ENCODE peak calls at places on chromosomes 1 and 21, in four cellular contexts. One of them, this sample, is unnamed.

GRCh38 chr1:229309074-229309473 is 33.8 kb downstream of the CCSAP start:
- DNase-seq in H1: no peak
- DNase-seq in K562: no peak
- DNase-seq in tibial nerve: no peak
- DNase-seq in this sample: no peak

GRCh38 chr1:61477301-61477700 is 247.6 kb downstream of the TM2D1 start:
- DNase-seq in K562: no peak
- DNase-seq in H1: no peak
- DNase-seq in tibial nerve: no peak
- DNase-seq in this sample: no peak

GRCh38 chr1:90840323-90840722 is 123.2 kb upstream of the BARHL2 start:
- DNase-seq in K562: no peak
- DNase-seq in H1: no peak
- DNase-seq in tibial nerve: no peak
- DNase-seq in this sample: no peak

GRCh38 chr1:173868266-173869107 is at the start of gene ZBTB37:
- DNase-seq in K562: peak; percentile 98
- DNase-seq in H1: peak; percentile 81
- DNase-seq in tibial nerve: peak; percentile 70
- DNase-seq in this sample: peak; percentile 91

GRCh38 chr1:116910379-116911165 is 856 bp downstream of the PTGFRN start:
- DNase-seq in tibial nerve: peak; percentile 16
- DNase-seq in K562: peak; percentile 58
- DNase-seq in H1: no peak
- DNase-seq in this sample: peak; percentile 70

GRCh38 chr21:28655471-28655870 is 337.2 kb downstream of the LTN1 start:
- DNase-seq in K562: no peak
- DNase-seq in H1: no peak
- DNase-seq in tibial nerve: no peak
- DNase-seq in this sample: no peak

GRCh38 chr1:61082336-61083013 is at the start of gene NFIA:
- DNase-seq in K562: peak; percentile 80
- DNase-seq in tibial nerve: peak; percentile 25
- DNase-seq in H1: no peak
- DNase-seq in this sample: peak; percentile 81

GRCh38 chr1:39087109-39087834 is 61.1 kb downstream of the NDUFS5 start:
- DNase-seq in K562: no peak
- DNase-seq in H1: no peak
- DNase-seq in tibial nerve: no peak
- DNase-seq in this sample: peak; percentile 81

GRCh38 chr1:244394346-244394745 is 57.4 kb downstream of the ADSS2 start:
- DNase-seq in H1: no peak
- DNase-seq in K562: no peak
- DNase-seq in tibial nerve: no peak
- DNase-seq in this sample: no peak

GRCh38 chr21:31078216-31078615 is 39.9 kb upstream of the KRTAP19-8 start:
- DNase-seq in H1: no peak
- DNase-seq in K562: no peak
- DNase-seq in tibial nerve: no peak
- DNase-seq in this sample: no peak

GRCh38 chr1:89822999-89823628 is 2.3 kb downstream of the LRRC8D start:
- DNase-seq in K562: peak; percentile 63
- DNase-seq in H1: no peak
- DNase-seq in tibial nerve: no peak
- DNase-seq in this sample: no peak

GRCh38 chr21:37459575-37459974 is 93.0 kb downstream of the DYRK1A start:
- DNase-seq in H1: no peak
- DNase-seq in K562: no peak
- DNase-seq in tibial nerve: no peak
- DNase-seq in this sample: no peak

GRCh38 chr1:161128591-161129420 is 3.7 kb downstream of the DEDD start:
- DNase-seq in tibial nerve: no peak
- DNase-seq in K562: peak; percentile 15
- DNase-seq in H1: no peak
- DNase-seq in this sample: no peak

GRCh38 chr1:206489980-206490534 is 17.3 kb upstream of the RASSF5 start:
- DNase-seq in tibial nerve: peak; percentile 58
- DNase-seq in K562: peak; percentile 90
- DNase-seq in H1: peak; percentile 56
- DNase-seq in this sample: peak; percentile 85

GRCh38 chr21:28632718-28633408 is 359.8 kb downstream of the LTN1 start:
- DNase-seq in H1: no peak
- DNase-seq in tibial nerve: no peak
- DNase-seq in K562: no peak
- DNase-seq in this sample: no peak

GRCh38 chr1:218659911-218660677 is 315.0 kb downstream of the TGFB2 start:
- DNase-seq in tibial nerve: no peak
- DNase-seq in H1: no peak
- DNase-seq in K562: no peak
- DNase-seq in this sample: no peak

GRCh38 chr1:223700388-223700918 is 11.9 kb upstream of the CAPN2 start:
- DNase-seq in H1: no peak
- DNase-seq in K562: no peak
- DNase-seq in tibial nerve: no peak
- DNase-seq in this sample: no peak

GRCh38 chr1:198269352-198269940 is 112.6 kb downstream of the NEK7 start:
- DNase-seq in tibial nerve: no peak
- DNase-seq in H1: no peak
- DNase-seq in K562: no peak
- DNase-seq in this sample: no peak

GRCh38 chr1:187847531-187847930 is 1018.8 kb downstream of the PLA2G4A start:
- DNase-seq in H1: no peak
- DNase-seq in tibial nerve: no peak
- DNase-seq in K562: no peak
- DNase-seq in this sample: no peak

GRCh38 chr21:44483288-44484237 is 28.3 kb downstream of the LRRC3 start:
- DNase-seq in K562: no peak
- DNase-seq in H1: no peak
- DNase-seq in tibial nerve: no peak
- DNase-seq in this sample: no peak

GRCh38 chr1:209583408-209583807 is at the start of gene CAMK1G:
- DNase-seq in H1: peak; percentile 2
- DNase-seq in tibial nerve: no peak
- DNase-seq in K562: no peak
- DNase-seq in this sample: no peak

GRCh38 chr21:38077504-38077903 is 161.2 kb upstream of the KCNJ6 start:
- DNase-seq in K562: no peak
- DNase-seq in tibial nerve: no peak
- DNase-seq in H1: no peak
- DNase-seq in this sample: no peak

GRCh38 chr1:84170171-84170570 is 26.1 kb downstream of the PRKACB start:
- DNase-seq in tibial nerve: no peak
- DNase-seq in K562: no peak
- DNase-seq in H1: no peak
- DNase-seq in this sample: no peak

GRCh38 chr1:16242556-16243407 is 5.8 kb upstream of the CPLANE2 start:
- DNase-seq in tibial nerve: no peak
- DNase-seq in K562: peak; percentile 32
- DNase-seq in H1: no peak
- DNase-seq in this sample: peak; percentile 64

GRCh38 chr1:18320051-18320450 is 160.7 kb upstream of the KLHDC7A start:
- DNase-seq in H1: no peak
- DNase-seq in tibial nerve: no peak
- DNase-seq in K562: no peak
- DNase-seq in this sample: no peak

GRCh38 chr21:42579456-42580075 is 65.9 kb downstream of the SLC37A1 start:
- DNase-seq in tibial nerve: no peak
- DNase-seq in H1: no peak
- DNase-seq in K562: no peak
- DNase-seq in this sample: peak; percentile 63

GRCh38 chr1:203282720-203283542 is 22.4 kb upstream of the BTG2 start:
- DNase-seq in K562: no peak
- DNase-seq in tibial nerve: no peak
- DNase-seq in H1: no peak
- DNase-seq in this sample: no peak

GRCh38 chr1:4513326-4514114 is 140.9 kb upstream of the AJAP1 start:
- DNase-seq in tibial nerve: no peak
- DNase-seq in K562: no peak
- DNase-seq in H1: no peak
- DNase-seq in this sample: no peak

GRCh38 chr1:40182956-40183710 is 21.9 kb downstream of the RLF start:
- DNase-seq in H1: no peak
- DNase-seq in K562: peak; percentile 68
- DNase-seq in tibial nerve: no peak
- DNase-seq in this sample: no peak

GRCh38 chr1:26066857-26067256 is 573 bp downstream of the TRIM63 start:
- DNase-seq in H1: no peak
- DNase-seq in K562: peak; percentile 86
- DNase-seq in tibial nerve: no peak
- DNase-seq in this sample: no peak

GRCh38 chr1:18926315-18927081 is 24.1 kb upstream of the ALDH4A1 start:
- DNase-seq in tibial nerve: no peak
- DNase-seq in K562: peak; percentile 62
- DNase-seq in H1: no peak
- DNase-seq in this sample: peak; percentile 84

GRCh38 chr1:231625975-231626534 is 535 bp upstream of the DISC1 start:
- DNase-seq in H1: no peak
- DNase-seq in tibial nerve: no peak
- DNase-seq in K562: no peak
- DNase-seq in this sample: no peak

GRCh38 chr1:107781245-107781644 is 183.7 kb downstream of the VAV3 start:
- DNase-seq in tibial nerve: no peak
- DNase-seq in H1: no peak
- DNase-seq in K562: no peak
- DNase-seq in this sample: no peak
- TF ChIP-seq EP300 in tibial nerve: no peak
- TF ChIP-seq EP300 in H1: no peak
- TF ChIP-seq EP300 in K562: no peak
- TF ChIP-seq EP300 in this sample: no peak

DNA sequence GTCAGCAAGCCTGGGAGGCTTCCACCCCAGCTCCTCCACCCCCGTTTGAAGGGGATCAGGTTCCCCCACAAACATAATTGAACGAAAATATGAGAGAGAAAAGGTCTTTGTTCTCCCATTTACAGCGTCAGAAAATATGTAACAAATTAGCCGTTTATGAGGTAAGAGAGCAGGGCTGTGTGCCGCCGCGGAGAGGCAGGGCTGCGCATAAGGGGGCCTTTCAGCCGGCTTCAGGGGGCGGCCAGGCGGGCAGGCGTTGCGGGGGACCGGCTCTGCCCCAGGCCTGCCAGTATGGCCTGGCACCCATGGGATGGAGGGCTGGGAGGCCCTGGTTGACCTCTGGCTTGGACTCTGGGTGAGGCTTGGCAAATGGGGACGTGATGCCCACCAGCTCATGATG is 179.3 kb downstream of the TRABD2B start:
- DNase-seq in H1: no peak
- DNase-seq in tibial nerve: no peak
- DNase-seq in K562: no peak
- DNase-seq in this sample: no peak
- TF ChIP-seq EP300 in H1: no peak
- TF ChIP-seq EP300 in tibial nerve: no peak
- TF ChIP-seq EP300 in K562: no peak
- TF ChIP-seq EP300 in this sample: no peak

DNA sequence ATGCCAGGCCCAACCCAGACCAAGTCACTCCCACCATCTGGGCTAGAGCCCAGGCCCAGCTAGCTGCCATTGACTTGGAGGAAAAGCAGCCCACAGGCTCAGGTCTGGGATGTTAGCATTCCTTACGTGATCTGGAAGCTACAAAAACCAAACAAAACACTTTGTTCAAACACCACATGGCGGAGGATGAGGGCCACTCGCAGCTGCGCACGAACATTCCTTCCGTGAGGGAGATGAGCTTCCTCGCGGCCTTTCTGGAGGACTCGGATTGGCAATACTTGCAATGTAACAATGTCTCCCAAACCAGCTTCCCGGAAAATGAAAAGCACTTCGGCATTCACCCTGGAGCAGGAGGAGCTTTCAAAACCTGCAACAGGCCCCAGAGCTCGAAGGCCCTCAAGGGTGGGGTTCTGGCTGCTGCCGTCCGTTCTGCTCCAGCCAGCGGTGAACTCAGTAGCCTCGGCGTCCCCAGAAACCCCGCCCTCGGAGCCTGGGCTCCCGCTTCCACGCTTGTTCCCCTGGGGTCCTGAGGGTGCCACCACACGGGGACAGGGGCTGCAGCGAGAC is 40.5 kb downstream of the COL6A1 start:
- DNase-seq in tibial nerve: peak; percentile 55
- DNase-seq in H1: no peak
- DNase-seq in K562: no peak
- DNase-seq in this sample: peak; percentile 94
- TF ChIP-seq EP300 in tibial nerve: peak; percentile 31
- TF ChIP-seq EP300 in H1: no peak
- TF ChIP-seq EP300 in K562: no peak
- TF ChIP-seq EP300 in this sample: peak; percentile 97

DNA sequence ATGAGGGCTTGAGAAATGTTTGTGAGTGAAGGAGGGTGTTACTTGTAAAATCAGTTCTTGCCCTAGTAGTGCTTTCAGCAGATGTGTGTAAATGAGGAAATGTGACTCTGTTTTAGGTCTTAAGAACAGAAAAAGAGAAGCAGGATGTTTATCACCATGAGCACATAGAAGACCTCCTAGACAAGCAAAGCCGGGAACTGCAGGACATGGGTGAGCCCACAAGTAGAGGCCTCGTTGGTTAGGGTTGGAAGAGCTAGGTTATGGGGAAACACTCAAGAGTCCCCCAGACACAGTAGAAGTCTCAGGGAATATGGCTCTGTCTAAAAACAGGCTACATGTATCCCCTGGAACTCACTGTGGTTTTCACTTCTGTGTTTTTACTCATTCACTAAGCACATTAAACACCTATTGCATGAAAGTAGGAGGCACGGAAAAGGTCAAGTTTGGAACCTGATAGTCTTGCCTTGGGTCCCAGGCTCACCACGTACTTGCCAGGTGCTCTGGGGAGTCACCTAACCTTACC is 48.5 kb upstream of the TMEM125 start:
- DNase-seq in H1: no peak
- DNase-seq in K562: no peak
- DNase-seq in tibial nerve: no peak
- DNase-seq in this sample: no peak
- TF ChIP-seq EP300 in H1: no peak
- TF ChIP-seq EP300 in K562: no peak
- TF ChIP-seq EP300 in tibial nerve: no peak
- TF ChIP-seq EP300 in this sample: no peak

GRCh38 chr1:155077346-155077745 is 1.3 kb upstream of the EFNA3 start:
- DNase-seq in H1: no peak
- DNase-seq in K562: peak; percentile 74
- DNase-seq in tibial nerve: no peak
- DNase-seq in this sample: peak; percentile 38
- TF ChIP-seq EP300 in H1: no peak
- TF ChIP-seq EP300 in K562: no peak
- TF ChIP-seq EP300 in tibial nerve: no peak
- TF ChIP-seq EP300 in this sample: no peak